ENCODE peak calls at places on chromosome 14, in ten cellular contexts. Q is WERI-Rb-1, Z is left ventricle myocardium inferior, A is cardiac fibroblast, T is astrocyte, K is WTC11, V is GM20000, I is endothelial cell, N is gastrocnemius medialis, R is SK-N-SH. P is an unnamed sample.

GRCh38 chr14:75734848-75735247 is 73.8 kb downstream of the TTLL5 start:
- DNase-seq in Q (no peak), Z (no peak), A (no peak), T (no peak), K (no peak), V (no peak), I (no peak), N (no peak), R (no peak), P (no peak)

GRCh38 chr14:49187799-49188198 is 398.4 kb downstream of the RPS29 start:
- DNase-seq in Q (no peak), Z (no peak), A (no peak), T (no peak), K (no peak), V (no peak), I (no peak), N (no peak), R (no peak), P (no peak)

GRCh38 chr14:93957333-93957710 is 19.0 kb downstream of the ASB2 start:
- DNase-seq in Q (no peak), Z (no peak), A (no peak), T (no peak), K (no peak), V (no peak), I (no peak), N (no peak), R (no peak), P (no peak)

GRCh38 chr14:24251880-24252288 is 9.5 kb upstream of the TINF2 start:
- DNase-seq in Q (no peak), Z (no peak), A (no peak), T (peak), K (no peak), V (no peak), I (no peak), N (no peak), R (no peak), P (no peak)

GRCh38 chr14:91946313-91947195 is 940 bp downstream of the FBLN5 start:
- DNase-seq in Q (no peak), Z (no peak), A (peak), T (peak), K (no peak), V (no peak), I (no peak), N (no peak), R (no peak), P (no peak)

GRCh38 chr14:75811136-75811839 is 150.2 kb downstream of the TTLL5 start:
- DNase-seq in Q (no peak), Z (no peak), A (peak), T (no peak), K (no peak), V (no peak), I (no peak), N (no peak), R (no peak), P (no peak)

GRCh38 chr14:59897757-59898383 is 22.1 kb upstream of the LRRC9 start:
- DNase-seq in Q (peak), Z (no peak), A (peak), T (peak), K (peak), V (no peak), I (peak), N (no peak), R (peak), P (peak)

GRCh38 chr14:58992935-58993334 is 195.5 kb upstream of the DAAM1 start:
- DNase-seq in Q (no peak), Z (no peak), A (no peak), T (no peak), K (no peak), V (no peak), I (no peak), N (no peak), R (no peak), P (no peak)

GRCh38 chr14:64577211-64577610 is 27.4 kb downstream of the PPP1R36 start:
- DNase-seq in Q (no peak), Z (no peak), A (no peak), T (no peak), K (no peak), V (no peak), I (no peak), N (no peak), R (no peak), P (no peak)

GRCh38 chr14:89425931-89426330 is 8.9 kb upstream of the FOXN3 start:
- DNase-seq in Q (no peak), Z (no peak), A (peak), T (peak), K (no peak), V (no peak), I (no peak), N (peak), R (no peak), P (no peak)

GRCh38 chr14:75861161-75861621 is 120.6 kb downstream of the TGFB3 start:
- DNase-seq in Q (no peak), Z (no peak), A (peak), T (peak), K (no peak), V (no peak), I (no peak), N (no peak), R (no peak), P (no peak)

GRCh38 chr14:70698288-70698687 is 56.6 kb downstream of the TTC9 start:
- DNase-seq in Q (no peak), Z (peak), A (peak), T (peak), K (no peak), V (no peak), I (no peak), N (no peak), R (no peak), P (no peak)

GRCh38 chr14:50225974-50226297 is 5.4 kb downstream of the SOS2 start:
- DNase-seq in Q (no peak), Z (no peak), A (no peak), T (no peak), K (no peak), V (no peak), I (no peak), N (no peak), R (no peak), P (no peak)

GRCh38 chr14:64434528-64434927 is 30.8 kb upstream of the AKAP5 start:
- DNase-seq in Q (no peak), Z (no peak), A (peak), T (peak), K (no peak), V (no peak), I (no peak), N (no peak), R (no peak), P (no peak)

GRCh38 chr14:72332054-72332453 is 399.8 kb downstream of the RGS6 start:
- DNase-seq in Q (no peak), Z (peak), A (no peak), T (no peak), K (no peak), V (no peak), I (no peak), N (no peak), R (no peak), P (no peak)

GRCh38 chr14:63174760-63175191 is 29.5 kb upstream of the RHOJ start:
- DNase-seq in Q (peak), Z (no peak), A (peak), T (peak), K (peak), V (peak), I (peak), N (no peak), R (peak), P (peak)

GRCh38 chr14:30708157-30708556 is 86.0 kb downstream of the SCFD1 start:
- DNase-seq in Q (no peak), Z (no peak), A (no peak), T (no peak), K (no peak), V (no peak), I (no peak), N (no peak), R (no peak), P (no peak)

GRCh38 chr14:87241018-87241779 is 751.8 kb downstream of the GALC start:
- DNase-seq in Q (no peak), Z (no peak), A (no peak), T (no peak), K (no peak), V (no peak), I (no peak), N (no peak), R (no peak), P (no peak)

GRCh38 chr14:102236026-102236425 is 68.9 kb downstream of the MOK start:
- DNase-seq in Q (no peak), Z (no peak), A (no peak), T (no peak), K (no peak), V (no peak), I (no peak), N (no peak), R (no peak), P (no peak)

GRCh38 chr14:104003616-104004015 is 61.3 kb upstream of the RD3L start:
- DNase-seq in Q (no peak), Z (no peak), A (no peak), T (no peak), K (no peak), V (no peak), I (no peak), N (no peak), R (no peak), P (no peak)

GRCh38 chr14:104009297-104009696 is 67.0 kb upstream of the RD3L start:
- DNase-seq in Q (no peak), Z (no peak), A (no peak), T (no peak), K (no peak), V (no peak), I (no peak), N (no peak), R (no peak), P (no peak)

GRCh38 chr14:104005489-104005888 is 63.2 kb upstream of the RD3L start:
- DNase-seq in Q (no peak), Z (no peak), A (no peak), T (no peak), K (no peak), V (no peak), I (no peak), N (no peak), R (no peak), P (no peak)

GRCh38 chr14:104004849-104005248 is 62.5 kb upstream of the RD3L start:
- DNase-seq in Q (no peak), Z (no peak), A (no peak), T (no peak), K (no peak), V (no peak), I (no peak), N (no peak), R (no peak), P (no peak)

DNA sequence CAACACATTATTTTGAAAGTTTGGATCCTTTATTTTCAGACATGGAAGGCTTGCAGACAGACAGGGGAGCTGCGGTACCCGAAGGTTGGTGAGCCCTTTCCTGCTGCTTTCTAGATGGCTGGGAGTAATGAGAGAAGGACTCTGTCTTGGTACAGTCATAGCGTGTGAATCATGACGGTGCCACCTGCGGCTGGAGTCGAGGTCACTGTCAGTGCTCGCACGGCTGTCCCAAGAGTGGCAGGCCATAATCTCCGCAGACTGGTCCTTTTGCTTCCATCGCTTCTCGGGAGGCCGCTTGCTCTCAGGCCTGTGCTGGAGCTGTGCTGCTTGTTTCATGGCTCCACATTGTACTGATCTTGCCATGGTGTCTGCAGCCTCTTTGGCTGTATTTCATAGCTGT is 64.8 kb upstream of the RD3L start:
- DNase-seq in Q (no peak), Z (no peak), A (no peak), T (no peak), K (no peak), V (no peak), I (no peak), N (no peak), R (no peak), P (no peak)
- TF ChIP-seq CTCF in Q (no peak), Z (no peak), A (no peak), T (no peak), K (no peak), V (no peak), I (no peak), N (no peak), R (no peak), P (no peak)

DNA sequence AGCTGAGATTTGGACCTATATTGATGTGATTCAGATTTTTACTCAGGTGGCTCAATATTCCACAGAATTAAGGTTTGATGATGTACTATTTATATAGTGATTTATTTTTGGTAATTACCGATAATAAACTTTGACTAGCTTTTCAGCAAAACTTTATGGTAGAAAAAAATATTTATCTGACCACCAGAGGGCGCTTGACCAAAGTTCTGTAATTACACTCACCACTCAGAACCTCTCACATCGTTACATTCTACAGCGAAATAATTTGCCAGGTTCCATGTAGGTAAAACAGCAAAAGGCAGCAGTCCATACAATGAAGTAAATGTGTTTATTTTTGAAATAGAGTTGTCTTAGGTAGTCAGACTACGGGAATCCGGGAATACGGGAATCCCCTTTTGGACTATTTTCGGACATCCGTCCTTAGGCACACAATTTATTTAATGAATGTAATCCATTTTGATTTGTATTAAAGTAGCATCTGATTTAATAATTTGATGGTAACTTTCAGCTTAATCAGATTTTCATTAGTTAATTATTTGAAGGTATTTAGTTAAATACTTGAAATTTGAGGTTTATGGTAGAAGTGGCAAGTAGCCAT is 143.0 kb upstream of the DDHD1 start:
- DNase-seq in Q (no peak), Z (no peak), A (peak), T (peak), K (no peak), V (peak), I (peak), N (no peak), R (peak), P (peak)
- TF ChIP-seq CTCF in Q (peak), Z (peak), A (peak), T (peak), K (peak), V (no peak), I (peak), N (no peak), R (peak), P (peak)

GRCh38 chr14:53430870-53431269 is 277.7 kb upstream of the DDHD1 start:
- DNase-seq in Q (no peak), Z (no peak), A (no peak), T (peak), K (no peak), V (no peak), I (no peak), N (no peak), R (no peak), P (no peak)

GRCh38 chr14:53437858-53438257 is 284.7 kb upstream of the DDHD1 start:
- DNase-seq in Q (no peak), Z (no peak), A (no peak), T (no peak), K (no peak), V (no peak), I (no peak), N (no peak), R (no peak), P (no peak)

GRCh38 chr14:53432378-53432802 is 279.3 kb upstream of the DDHD1 start:
- DNase-seq in Q (peak), Z (no peak), A (peak), T (peak), K (peak), V (peak), I (peak), N (no peak), R (peak), P (peak)
- TF ChIP-seq CTCF in Q (peak), Z (peak), A (peak), T (peak), K (peak), V (peak), I (peak), N (peak), R (peak), P (peak)

GRCh38 chr14:100135784-100136183 is 23.7 kb downstream of the DEGS2 start:
- DNase-seq in Q (no peak), Z (no peak), A (no peak), T (no peak), K (peak), V (no peak), I (no peak), N (no peak), R (peak), P (no peak)
- TF ChIP-seq CTCF in Q (peak), Z (no peak), A (no peak), T (no peak), K (no peak), V (no peak), I (no peak), N (no peak), R (no peak), P (no peak)

GRCh38 chr14:66624319-66624937 is 116.5 kb downstream of the GPHN start:
- DNase-seq in Q (peak), Z (peak), A (peak), T (peak), K (peak), V (peak), I (peak), N (no peak), R (peak), P (peak)
- TF ChIP-seq CTCF in Q (peak), Z (peak), A (peak), T (peak), K (peak), V (peak), I (peak), N (peak), R (peak), P (peak)

GRCh38 chr14:77707355-77707723 is 484 bp downstream of the ALKBH1 start:
- DNase-seq in Q (peak), Z (no peak), A (peak), T (peak), K (no peak), V (peak), I (peak), N (no peak), R (peak), P (no peak)

GRCh38 chr14:77708749-77709148 is 846 bp downstream of the SLIRP start:
- DNase-seq in Q (no peak), Z (no peak), A (no peak), T (no peak), K (no peak), V (no peak), I (no peak), N (no peak), R (no peak), P (no peak)

GRCh38 chr14:77710364-77710763 is 2.5 kb downstream of the SLIRP start:
- DNase-seq in Q (no peak), Z (no peak), A (no peak), T (no peak), K (no peak), V (no peak), I (no peak), N (no peak), R (no peak), P (no peak)

GRCh38 chr14:77709412-77709811 is 1.5 kb downstream of the SLIRP start:
- DNase-seq in Q (no peak), Z (no peak), A (no peak), T (no peak), K (no peak), V (no peak), I (no peak), N (no peak), R (no peak), P (no peak)

DNA sequence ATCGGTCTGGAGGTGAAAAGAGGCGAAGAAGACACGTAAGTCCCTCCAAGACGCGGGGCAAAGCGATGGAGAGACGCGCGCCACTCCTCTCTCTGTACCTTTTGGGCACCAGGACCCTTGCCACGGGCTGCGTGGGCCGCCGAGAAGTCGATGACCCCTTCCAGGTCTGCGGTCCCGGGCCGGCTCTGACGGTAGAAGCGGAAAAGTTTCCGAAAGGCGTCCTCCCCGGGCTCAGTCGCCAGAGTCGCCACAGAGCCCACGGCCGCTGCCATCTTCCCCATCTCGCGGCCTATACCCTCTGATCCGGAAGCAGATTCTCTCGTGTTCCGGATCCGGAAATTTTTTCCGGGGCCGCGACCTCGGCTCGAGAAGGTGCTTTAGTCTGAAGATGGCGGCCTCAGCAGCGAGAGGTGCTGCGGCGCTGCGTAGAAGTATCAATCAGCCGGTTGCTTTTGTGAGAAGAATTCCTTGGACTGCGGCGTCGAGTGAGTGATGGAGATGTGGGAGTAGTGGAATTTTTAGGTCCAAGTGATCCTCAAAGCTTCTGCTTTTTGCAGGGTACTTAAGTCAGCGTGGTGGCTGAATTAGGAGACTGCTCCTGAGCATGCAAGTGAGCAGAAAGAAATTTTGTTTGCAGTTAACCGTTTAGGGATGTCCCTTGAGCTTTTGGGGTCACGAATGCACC is at the start of the genes ALKBH1 and SLIRP:
- DNase-seq in Q (peak), Z (peak), A (peak), T (peak), K (peak), V (peak), I (peak), N (peak), R (peak), P (peak)
- TF ChIP-seq CTCF in Q (no peak), Z (no peak), A (no peak), T (no peak), K (no peak), V (no peak), I (no peak), N (no peak), R (no peak), P (no peak)

DNA sequence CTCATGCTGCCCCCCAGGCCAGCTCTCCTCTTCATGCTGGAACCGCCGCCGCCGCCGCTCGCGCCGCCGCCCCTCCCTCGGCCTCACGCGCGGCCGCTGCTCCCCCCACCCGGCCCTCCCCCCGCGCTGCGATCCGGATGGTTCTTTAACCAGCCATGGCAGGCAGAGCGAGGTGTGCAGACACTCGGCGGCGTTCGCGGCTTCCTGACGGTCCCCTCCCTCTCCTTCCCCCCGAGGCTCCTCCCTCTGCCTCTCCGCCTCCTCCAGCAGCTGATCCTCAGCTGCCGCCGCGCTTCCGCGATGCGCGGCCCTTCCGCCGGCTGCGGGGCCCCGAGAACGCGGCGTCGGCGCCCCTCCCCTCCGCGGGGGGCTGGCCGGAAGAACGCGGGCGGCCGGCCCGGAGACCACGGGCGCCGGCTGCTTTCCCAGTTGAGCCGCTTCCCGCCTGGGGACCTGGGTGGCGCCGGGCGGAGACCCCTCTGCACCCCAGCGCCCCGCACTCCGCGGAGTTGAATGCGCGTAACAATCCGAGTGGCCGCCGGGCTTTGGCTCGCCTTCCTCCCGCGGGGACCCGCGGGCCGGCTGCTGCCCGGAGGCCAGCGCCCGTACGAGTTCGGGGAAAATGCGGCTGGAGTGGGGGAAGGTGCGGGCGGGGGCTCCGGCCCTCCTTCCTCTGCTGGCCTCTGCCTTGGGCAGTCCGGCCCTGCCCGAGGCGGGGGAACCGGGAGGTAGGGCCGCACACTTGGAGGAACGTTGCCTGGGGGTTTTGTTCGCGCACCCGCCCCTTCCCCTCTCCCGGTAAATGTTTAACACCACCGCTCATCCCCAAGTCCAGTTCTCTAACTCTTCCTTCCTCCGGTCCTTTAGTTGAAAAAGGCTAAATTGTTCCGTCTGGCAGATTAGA is at the start of gene DCAF5:
- DNase-seq in Q (peak), Z (peak), A (peak), T (peak), K (peak), V (peak), I (peak), N (peak), R (peak), P (peak)
- TF ChIP-seq CTCF in Q (no peak), Z (no peak), A (no peak), T (no peak), K (no peak), V (no peak), I (no peak), N (no peak), R (no peak), P (no peak)